ENCODE peak calls at places on chromosome 7, in five cellular contexts. I is NCI-H1048; R is A549; V is stimulated activated CD4-positive, alpha-beta T cell treated with anti-CD3 and anti-CD28 coated beads, Interleukin-4, amount 100 ng/mL, for 1 hour; W is Karpas-422. Q is an unnamed sample.

GRCh38 chr7:47670738-47671137 is 88.8 kb upstream of the TNS3 start:
- DNase-seq in I (no peak), R (no peak), V (no peak), W (peak; percentile 97), Q (no peak)

GRCh38 chr7:26375604-26376207 is 84.0 kb downstream of the SNX10 start:
- DNase-seq in I (no peak), R (no peak), V (no peak), W (no peak), Q (no peak)

GRCh38 chr7:3272691-3273141 is 28.3 kb upstream of the SDK1 start:
- DNase-seq in I (no peak), R (peak; percentile 65), V (no peak), W (no peak), Q (no peak)

GRCh38 chr7:146115665-146116451 is 743 bp upstream of the CNTNAP2 start:
- DNase-seq in I (peak; percentile 61), R (no peak), V (peak; percentile 12), W (no peak), Q (peak; percentile 59)

GRCh38 chr7:70417061-70417655 is 714.8 kb upstream of the GALNT17 start:
- DNase-seq in I (no peak), R (no peak), V (no peak), W (peak; percentile 86), Q (no peak)

GRCh38 chr7:40697653-40698052 is 562.8 kb downstream of the SUGCT start:
- DNase-seq in I (no peak), R (no peak), V (no peak), W (no peak), Q (no peak)

GRCh38 chr7:132386249-132386681 is 190.0 kb downstream of the PLXNA4 start:
- DNase-seq in I (no peak), R (no peak), V (no peak), W (no peak), Q (no peak)

GRCh38 chr7:143487566-143487965 is 9.9 kb downstream of the TAS2R41 start:
- DNase-seq in I (no peak), R (no peak), V (no peak), W (no peak), Q (no peak)

GRCh38 chr7:6330657-6331056 is 58.2 kb upstream of the CYTH3 start:
- DNase-seq in I (no peak), R (no peak), V (no peak), W (no peak), Q (no peak)

GRCh38 chr7:27082171-27082570 is 13.6 kb downstream of the HOXA1 start:
- DNase-seq in I (no peak), R (no peak), V (no peak), W (no peak), Q (no peak)

GRCh38 chr7:2955177-2955768 is 88.4 kb downstream of the CARD11 start:
- DNase-seq in I (no peak), R (no peak), V (no peak), W (no peak), Q (peak; percentile 59)

GRCh38 chr7:99123571-99124033 is 20.3 kb downstream of the SMURF1 start:
- DNase-seq in I (no peak), R (peak; percentile 39), V (no peak), W (no peak), Q (no peak)

GRCh38 chr7:149310113-149310836 is 48.3 kb downstream of the ZNF783 start:
- DNase-seq in I (no peak), R (peak; percentile 88), V (no peak), W (peak; percentile 83), Q (peak; percentile 42)

Q was measured in activated CD8-positive, alpha-beta memory T cell treated with anti-CD3 and anti-CD28 coated beads for 24 hours.